ENCODE peak calls at places on chromosome 1, in four cellular contexts. One of them, this sample, is unnamed. For H3K4me1, the result is how much of the 10 kb centered on the place peaks cover.

GRCh38 chr1:57489342-57490036 is 65.6 kb upstream of the DAB1 start:
- DNase-seq in mucosa of descending colon: no peak
- DNase-seq in ascending aorta: no peak
- DNase-seq in thoracic aorta: no peak
- DNase-seq in this sample: no peak

GRCh38 chr1:109275706-109276345 is 7.1 kb downstream of the PSRC1 start:
- DNase-seq in mucosa of descending colon: peak
- DNase-seq in ascending aorta: no peak
- DNase-seq in thoracic aorta: no peak
- DNase-seq in this sample: no peak

GRCh38 chr1:28577738-28578536 is 14.1 kb upstream of the RAB42 start:
- DNase-seq in mucosa of descending colon: no peak
- DNase-seq in ascending aorta: no peak
- DNase-seq in thoracic aorta: no peak
- DNase-seq in this sample: no peak

GRCh38 chr1:101748077-101748476 is 248.6 kb downstream of the OLFM3 start:
- DNase-seq in mucosa of descending colon: no peak
- DNase-seq in ascending aorta: no peak
- DNase-seq in thoracic aorta: no peak
- DNase-seq in this sample: no peak

GRCh38 chr1:225565845-225566244 is 87.1 kb downstream of the ENAH start:
- DNase-seq in mucosa of descending colon: no peak
- DNase-seq in ascending aorta: no peak
- DNase-seq in thoracic aorta: no peak
- DNase-seq in this sample: no peak

GRCh38 chr1:15558516-15558915 is 26.3 kb downstream of the AGMAT start:
- DNase-seq in mucosa of descending colon: no peak
- DNase-seq in ascending aorta: no peak
- DNase-seq in thoracic aorta: no peak
- DNase-seq in this sample: no peak

GRCh38 chr1:159849972-159850371 is 12.5 kb downstream of the VSIG8 start:
- DNase-seq in mucosa of descending colon: no peak
- DNase-seq in ascending aorta: no peak
- DNase-seq in thoracic aorta: no peak
- DNase-seq in this sample: no peak

GRCh38 chr1:65065535-65066378 is 82.2 kb upstream of the AK4 start:
- DNase-seq in mucosa of descending colon: peak
- DNase-seq in ascending aorta: no peak
- DNase-seq in thoracic aorta: no peak
- DNase-seq in this sample: peak

GRCh38 chr1:24866211-24867063 is 63.6 kb downstream of the RUNX3 start:
- DNase-seq in mucosa of descending colon: no peak
- DNase-seq in ascending aorta: no peak
- DNase-seq in thoracic aorta: no peak
- DNase-seq in this sample: no peak

GRCh38 chr1:151960780-151961513 is 32.7 kb downstream of the S100A10 start:
- DNase-seq in mucosa of descending colon: no peak
- DNase-seq in ascending aorta: no peak
- DNase-seq in thoracic aorta: no peak
- DNase-seq in this sample: no peak

GRCh38 chr1:18997508-18997907 is 41.0 kb upstream of the IFFO2 start:
- DNase-seq in mucosa of descending colon: no peak
- DNase-seq in ascending aorta: no peak
- DNase-seq in thoracic aorta: no peak
- DNase-seq in this sample: no peak

GRCh38 chr1:189851806-189852367 is 625.8 kb downstream of the BRINP3 start:
- DNase-seq in mucosa of descending colon: no peak
- DNase-seq in ascending aorta: no peak
- DNase-seq in thoracic aorta: no peak
- DNase-seq in this sample: no peak

GRCh38 chr1:239306426-239306825 is 79.9 kb upstream of the CHRM3 start:
- DNase-seq in mucosa of descending colon: no peak
- DNase-seq in ascending aorta: no peak
- DNase-seq in thoracic aorta: no peak
- DNase-seq in this sample: no peak

GRCh38 chr1:246156847-246157246 is 350.2 kb downstream of the SMYD3 start:
- DNase-seq in mucosa of descending colon: no peak
- DNase-seq in ascending aorta: no peak
- DNase-seq in thoracic aorta: no peak
- DNase-seq in this sample: no peak

GRCh38 chr1:244954358-244954757 is 90.0 kb upstream of the HNRNPU start:
- DNase-seq in mucosa of descending colon: no peak
- DNase-seq in ascending aorta: no peak
- DNase-seq in thoracic aorta: no peak
- DNase-seq in this sample: no peak

GRCh38 chr1:27686223-27686990 is 14.4 kb upstream of the IFI6 start:
- DNase-seq in mucosa of descending colon: peak
- DNase-seq in ascending aorta: no peak
- DNase-seq in thoracic aorta: no peak
- DNase-seq in this sample: no peak

GRCh38 chr1:996851-997727 is 2.8 kb downstream of the HES4 start:
- DNase-seq in mucosa of descending colon: peak
- DNase-seq in ascending aorta: no peak
- DNase-seq in thoracic aorta: no peak
- DNase-seq in this sample: peak

GRCh38 chr1:204341380-204341779 is 18.3 kb downstream of the PLEKHA6 start:
- DNase-seq in mucosa of descending colon: no peak
- DNase-seq in ascending aorta: no peak
- DNase-seq in thoracic aorta: no peak
- DNase-seq in this sample: no peak

GRCh38 chr1:110056776-110057175 is 13.7 kb downstream of the ALX3 start:
- DNase-seq in mucosa of descending colon: no peak
- DNase-seq in ascending aorta: no peak
- DNase-seq in thoracic aorta: no peak
- DNase-seq in this sample: no peak

GRCh38 chr1:115341948-115342347 is 3.9 kb upstream of the NGF start:
- DNase-seq in mucosa of descending colon: no peak
- DNase-seq in ascending aorta: no peak
- DNase-seq in thoracic aorta: no peak
- DNase-seq in this sample: no peak

GRCh38 chr1:1397839-1398523 is 1.2 kb downstream of the CCNL2 start:
- DNase-seq in mucosa of descending colon: no peak
- DNase-seq in ascending aorta: no peak
- DNase-seq in thoracic aorta: no peak
- DNase-seq in this sample: no peak

GRCh38 chr1:173580658-173581057 is 22.2 kb downstream of the SLC9C2 start:
- DNase-seq in mucosa of descending colon: no peak
- DNase-seq in ascending aorta: no peak
- DNase-seq in thoracic aorta: no peak
- DNase-seq in this sample: no peak

GRCh38 chr1:202957733-202958543 is at the start of gene ADIPOR1:
- DNase-seq in mucosa of descending colon: peak
- DNase-seq in ascending aorta: peak
- DNase-seq in thoracic aorta: peak
- DNase-seq in this sample: peak

GRCh38 chr1:202959276-202959620 is 1.1 kb upstream of the ADIPOR1 start:
- DNase-seq in mucosa of descending colon: no peak
- DNase-seq in ascending aorta: no peak
- DNase-seq in thoracic aorta: no peak
- DNase-seq in this sample: no peak

GRCh38 chr1:202954057-202954745 is 3.9 kb downstream of the ADIPOR1 start:
- DNase-seq in mucosa of descending colon: no peak
- DNase-seq in ascending aorta: no peak
- DNase-seq in thoracic aorta: no peak
- DNase-seq in this sample: no peak

GRCh38 chr1:202961220-202961880 is 3.2 kb upstream of the ADIPOR1 start:
- DNase-seq in mucosa of descending colon: no peak
- DNase-seq in ascending aorta: no peak
- DNase-seq in thoracic aorta: no peak
- DNase-seq in this sample: no peak

DNA sequence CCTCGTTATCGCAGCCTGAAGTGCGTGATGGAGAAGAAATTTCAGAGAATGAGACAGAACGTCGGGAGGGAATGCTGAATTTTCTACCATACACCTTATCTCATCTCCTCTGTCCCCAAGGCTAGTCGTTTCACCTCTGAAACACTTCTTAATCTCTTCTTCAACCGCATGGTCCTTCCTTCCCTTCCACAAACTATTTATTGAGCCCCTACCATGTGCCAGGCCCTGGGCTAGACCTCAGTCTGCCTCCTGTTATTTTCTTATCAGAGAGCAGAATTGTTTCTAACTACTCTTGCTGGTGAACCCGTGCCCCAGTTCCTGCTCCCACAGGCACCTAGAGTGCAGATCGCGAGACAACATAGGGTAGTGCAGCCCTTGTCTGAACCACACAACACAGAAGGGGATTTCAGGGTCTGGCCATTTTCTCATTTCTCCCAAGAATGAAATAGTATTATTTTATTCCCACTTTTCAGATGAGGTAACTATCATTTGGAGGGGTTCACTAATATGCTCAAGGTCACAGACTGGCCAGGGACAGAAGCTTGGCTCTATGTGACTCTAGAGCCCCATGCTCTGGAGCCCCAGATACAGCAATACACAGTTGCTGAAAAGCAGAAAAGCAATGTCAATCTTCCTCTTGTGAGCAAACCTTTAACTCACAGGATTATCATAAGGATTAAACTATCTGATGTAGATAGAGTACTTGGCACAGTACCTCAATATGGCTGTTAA is 598 bp upstream of the ADIPOR1 start:
- DNase-seq in mucosa of descending colon: no peak
- DNase-seq in ascending aorta: no peak
- DNase-seq in thoracic aorta: no peak
- DNase-seq in this sample: no peak
- H3K4me3 ChIP-seq in mucosa of descending colon: no peak
- H3K4me3 ChIP-seq in ascending aorta: peak
- H3K4me3 ChIP-seq in thoracic aorta: peak
- H3K4me3 ChIP-seq in this sample: peak

DNA sequence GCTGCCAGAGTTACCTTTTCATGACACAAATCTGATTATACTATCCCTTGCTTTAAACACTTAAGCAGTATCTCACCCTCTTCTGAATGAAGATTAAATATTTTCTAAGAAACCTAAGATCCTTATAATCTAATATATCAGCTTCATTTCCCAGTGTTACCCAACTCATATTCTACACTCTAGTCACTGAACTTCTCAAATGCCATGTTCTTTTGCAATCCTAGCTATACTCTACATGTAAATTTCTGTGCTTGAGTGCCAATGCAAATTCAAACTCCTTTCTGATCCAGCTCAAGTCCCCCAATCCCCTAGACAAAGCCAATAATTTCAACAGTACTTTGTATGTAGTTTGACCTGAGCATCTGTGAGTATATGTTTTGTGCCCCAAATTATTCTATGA is 293.9 kb downstream of the SDCCAG8 start:
- DNase-seq in mucosa of descending colon: no peak
- DNase-seq in ascending aorta: no peak
- DNase-seq in thoracic aorta: no peak
- DNase-seq in this sample: no peak
- TF ChIP-seq CTCF in mucosa of descending colon: no peak
- TF ChIP-seq CTCF in ascending aorta: no peak
- TF ChIP-seq CTCF in thoracic aorta: no peak
- TF ChIP-seq CTCF in this sample: no peak

GRCh38 chr1:91559838-91560514 is 59.3 kb downstream of the CDC7 start:
- DNase-seq in mucosa of descending colon: no peak
- DNase-seq in ascending aorta: no peak
- DNase-seq in thoracic aorta: no peak
- DNase-seq in this sample: peak
- H3K4me1 ChIP-seq in mucosa of descending colon: under half
- H3K4me1 ChIP-seq in ascending aorta: under half
- H3K4me1 ChIP-seq in thoracic aorta: under half
- H3K4me1 ChIP-seq in this sample: under half

GRCh38 chr1:156025873-156026272 is 5.1 kb upstream of the SSR2 start:
- DNase-seq in mucosa of descending colon: no peak
- DNase-seq in ascending aorta: no peak
- DNase-seq in thoracic aorta: no peak
- DNase-seq in this sample: peak
- H3K4me3 ChIP-seq in mucosa of descending colon: no peak
- H3K4me3 ChIP-seq in ascending aorta: no peak
- H3K4me3 ChIP-seq in thoracic aorta: no peak
- H3K4me3 ChIP-seq in this sample: no peak

GRCh38 chr1:153677718-153678518 is 570 bp upstream of the NPR1 start:
- DNase-seq in mucosa of descending colon: peak
- DNase-seq in ascending aorta: no peak
- DNase-seq in thoracic aorta: no peak
- DNase-seq in this sample: peak

GRCh38 chr1:153682730-153683129 is 4.2 kb downstream of the NPR1 start:
- DNase-seq in mucosa of descending colon: no peak
- DNase-seq in ascending aorta: no peak
- DNase-seq in thoracic aorta: no peak
- DNase-seq in this sample: no peak

GRCh38 chr1:153680120-153680403 is 1.6 kb downstream of the NPR1 start:
- DNase-seq in mucosa of descending colon: peak
- DNase-seq in ascending aorta: no peak
- DNase-seq in thoracic aorta: no peak
- DNase-seq in this sample: no peak

GRCh38 chr1:153678519-153679336 is at the start of gene NPR1:
- DNase-seq in mucosa of descending colon: peak
- DNase-seq in ascending aorta: no peak
- DNase-seq in thoracic aorta: peak
- DNase-seq in this sample: no peak

GRCh38 chr1:153679337-153680119 is 1.0 kb downstream of the NPR1 start:
- DNase-seq in mucosa of descending colon: peak
- DNase-seq in ascending aorta: no peak
- DNase-seq in thoracic aorta: no peak
- DNase-seq in this sample: no peak
- TF ChIP-seq CTCF in mucosa of descending colon: no peak
- TF ChIP-seq CTCF in ascending aorta: peak
- TF ChIP-seq CTCF in thoracic aorta: no peak
- TF ChIP-seq CTCF in this sample: no peak

GRCh38 chr1:156506450-156506849 is 5.9 kb upstream of the MEF2D start:
- DNase-seq in mucosa of descending colon: no peak
- DNase-seq in ascending aorta: no peak
- DNase-seq in thoracic aorta: no peak
- DNase-seq in this sample: no peak
- H3K4me1 ChIP-seq in mucosa of descending colon: under half
- H3K4me1 ChIP-seq in ascending aorta: half or more
- H3K4me1 ChIP-seq in thoracic aorta: half or more
- H3K4me1 ChIP-seq in this sample: under half